ENCODE peak calls at places on chromosomes 16 and 17, in five cellular contexts. P is OCI-LY7, U is left ventricle myocardium inferior, T is upper lobe of right lung, G is fibroblast of lung. A is an unnamed sample.

GRCh38 chr17:28282596-28282995 is 36.4 kb upstream of the TMEM97 start:
- DNase-seq in P (no peak), U (no peak), T (no peak), G (peak), A (no peak)

GRCh38 chr17:28008526-28008925 is 34.0 kb upstream of the NLK start:
- DNase-seq in P (peak), U (peak), T (no peak), G (peak), A (no peak)

GRCh38 chr16:27762441-27762840 is 212.5 kb downstream of the KATNIP start:
- DNase-seq in P (no peak), U (no peak), T (no peak), G (peak), A (no peak)

GRCh38 chr17:57068222-57068658 is 16.8 kb upstream of the AKAP1 start:
- DNase-seq in P (peak), U (no peak), T (no peak), G (no peak), A (no peak)

GRCh38 chr16:760498-761343 is at the start of gene MSLN:
- DNase-seq in P (no peak), U (no peak), T (peak), G (peak), A (no peak)

GRCh38 chr16:77344306-77344705 is 90.5 kb downstream of the ADAMTS18 start:
- DNase-seq in P (no peak), U (no peak), T (no peak), G (peak), A (no peak)

GRCh38 chr16:29877266-29877961 is 14.4 kb upstream of the CDIPT start:
- DNase-seq in P (peak), U (no peak), T (peak), G (peak), A (no peak)

GRCh38 chr16:57629516-57630401 is 1.3 kb downstream of the ADGRG1 start:
- DNase-seq in P (no peak), U (no peak), T (no peak), G (no peak), A (no peak)

GRCh38 chr16:57667526-57668258 is 414 bp upstream of the ADGRG3 start:
- DNase-seq in P (no peak), U (peak), T (peak), G (no peak), A (no peak)

GRCh38 chr16:1979271-1980025 is 1.8 kb downstream of the NOXO1 start:
- DNase-seq in P (no peak), U (no peak), T (peak), G (no peak), A (no peak)

GRCh38 chr16:35506018-35506897 is 2046.8 kb downstream of the TP53TG3F start:
- DNase-seq in P (no peak), U (no peak), T (no peak), G (no peak), A (no peak)

GRCh38 chr16:65904361-65904760 is 462.1 kb upstream of the CDH5 start:
- DNase-seq in P (no peak), U (no peak), T (no peak), G (no peak), A (no peak)

GRCh38 chr16:15919331-15919730 is 30.1 kb upstream of the ABCC1 start:
- DNase-seq in P (no peak), U (no peak), T (no peak), G (no peak), A (no peak)

GRCh38 chr16:53058441-53058840 is 3.6 kb downstream of the CHD9 start:
- DNase-seq in P (peak), U (no peak), T (no peak), G (no peak), A (peak)

GRCh38 chr16:50697881-50698767 is 4.7 kb downstream of the NOD2 start:
- DNase-seq in P (no peak), U (no peak), T (no peak), G (peak), A (peak)

GRCh38 chr17:82879241-82879640 is 39.4 kb upstream of the ZNF750 start:
- DNase-seq in P (no peak), U (peak), T (no peak), G (no peak), A (no peak)

GRCh38 chr16:66300501-66300900 is 66.0 kb upstream of the CDH5 start:
- DNase-seq in P (no peak), U (no peak), T (no peak), G (no peak), A (no peak)

GRCh38 chr17:75440738-75441448 is 15.5 kb upstream of the TMEM94 start:
- DNase-seq in P (no peak), U (no peak), T (no peak), G (peak), A (no peak)

GRCh38 chr16:17116595-17117322 is 354.0 kb downstream of the XYLT1 start:
- DNase-seq in P (no peak), U (no peak), T (no peak), G (no peak), A (no peak)

GRCh38 chr16:72908362-72908838 is 139.5 kb downstream of the ZFHX3 start:
- DNase-seq in P (no peak), U (no peak), T (no peak), G (no peak), A (peak)

GRCh38 chr16:46607529-46607928 is 13.7 kb downstream of the SHCBP1 start:
- DNase-seq in P (peak), U (no peak), T (no peak), G (peak), A (no peak)

GRCh38 chr16:87621976-87622713 is 19.8 kb downstream of the JPH3 start:
- DNase-seq in P (no peak), U (no peak), T (no peak), G (no peak), A (no peak)

GRCh38 chr16:53849585-53849984 is 145.6 kb downstream of the FTO start:
- DNase-seq in P (peak), U (no peak), T (no peak), G (no peak), A (no peak)

GRCh38 chr17:27446569-27447301 is 9.5 kb upstream of the KSR1 start:
- DNase-seq in P (no peak), U (no peak), T (no peak), G (peak), A (no peak)

GRCh38 chr16:86975445-86975844 is 341.7 kb downstream of the C16orf95 start:
- DNase-seq in P (peak), U (no peak), T (peak), G (peak), A (no peak)

GRCh38 chr17:75783803-75784472 is 668 bp upstream of the UNK start:
- DNase-seq in P (peak), U (no peak), T (peak), G (no peak), A (peak)

GRCh38 chr17:68441064-68441770 is 16.1 kb downstream of the WIPI1 start:
- DNase-seq in P (peak), U (no peak), T (no peak), G (no peak), A (no peak)

GRCh38 chr16:53741546-53741945 is 37.6 kb downstream of the FTO start:
- DNase-seq in P (no peak), U (no peak), T (no peak), G (peak), A (no peak)

GRCh38 chr16:72094266-72094610 is 591 bp downstream of the DHX38 start:
- DNase-seq in P (peak), U (no peak), T (no peak), G (peak), A (no peak)

GRCh38 chr16:65375651-65376050 is 253.8 kb upstream of the CDH11 start:
- DNase-seq in P (no peak), U (no peak), T (no peak), G (peak), A (no peak)

GRCh38 chr16:2792945-2793344 is 5.3 kb upstream of the PRSS41 start:
- DNase-seq in P (no peak), U (no peak), T (no peak), G (no peak), A (no peak)

GRCh38 chr17:17712268-17712924 is 31.1 kb downstream of the RAI1 start:
- DNase-seq in P (no peak), U (no peak), T (no peak), G (peak), A (no peak)

GRCh38 chr17:47265983-47266541 is 12.4 kb downstream of the ITGB3 start:
- DNase-seq in P (no peak), U (no peak), T (no peak), G (peak), A (no peak)

GRCh38 chr17:49460401-49460800 is 34.7 kb upstream of the NGFR start:
- DNase-seq in P (no peak), U (no peak), T (no peak), G (no peak), A (no peak)

GRCh38 chr17:49457564-49458535 is 37.2 kb upstream of the NGFR start:
- DNase-seq in P (no peak), U (no peak), T (no peak), G (no peak), A (no peak)

GRCh38 chr17:49461580-49461979 is 33.5 kb upstream of the NGFR start:
- DNase-seq in P (no peak), U (no peak), T (no peak), G (no peak), A (no peak)

GRCh38 chr17:49456172-49456965 is 38.7 kb upstream of the NGFR start:
- DNase-seq in P (no peak), U (no peak), T (no peak), G (peak), A (no peak)

GRCh38 chr17:49459401-49459984 is 35.6 kb upstream of the NGFR start:
- DNase-seq in P (no peak), U (no peak), T (no peak), G (no peak), A (no peak)
- TF ChIP-seq CTCF in P (peak), U (no peak), T (no peak), G (no peak), A (no peak)

GRCh38 chr16:79298476-79299153 is 301.9 kb downstream of the MAF start:
- DNase-seq in P (no peak), U (no peak), T (no peak), G (no peak), A (no peak)
- H3K4me3 ChIP-seq in P (no peak), U (no peak), T (no peak), G (no peak), A (no peak)

DNA sequence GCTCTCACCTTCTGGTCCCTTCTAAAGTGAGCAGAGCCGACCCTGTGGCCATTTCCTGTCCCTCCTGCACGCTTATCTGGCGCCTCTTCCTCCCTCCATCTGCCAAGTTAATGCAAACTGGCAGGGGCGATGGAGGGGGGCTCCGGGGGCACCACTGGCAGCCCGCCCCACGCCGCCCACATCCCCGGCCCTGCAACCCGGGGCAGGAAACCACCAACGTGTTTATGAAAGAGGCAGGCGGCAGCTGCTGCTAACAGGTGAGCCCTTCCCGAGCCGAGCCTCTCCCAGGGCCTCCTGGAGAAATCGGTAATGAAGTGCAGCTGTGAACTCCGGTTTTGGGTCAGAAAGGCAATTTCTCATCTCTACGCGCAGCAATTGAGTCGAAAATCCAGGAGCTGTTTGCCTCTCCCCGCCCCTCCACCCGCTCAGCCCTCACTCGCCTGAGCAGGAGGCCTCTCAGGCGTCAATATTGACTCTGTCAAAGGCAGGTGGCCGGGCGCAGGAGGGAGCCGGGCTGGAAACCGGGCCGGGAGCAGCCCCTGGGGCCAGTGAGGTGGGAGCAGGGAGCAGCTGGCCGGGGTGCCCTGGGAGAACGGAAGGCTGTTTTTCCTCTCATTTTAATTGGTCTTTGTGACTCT is 164.4 kb upstream of the GSE1 start:
- DNase-seq in P (peak), U (no peak), T (peak), G (no peak), A (no peak)
- H3K27ac ChIP-seq in P (peak), U (no peak), T (no peak), G (no peak), A (peak)

GRCh38 chr17:79796570-79797491 is at the start of gene CBX8:
- DNase-seq in P (peak), U (peak), T (peak), G (peak), A (peak)
- TF ChIP-seq CTCF in P (no peak), U (peak), T (peak), G (no peak), A (peak)

GRCh38 chr17:81120695-81121621 is 44.3 kb upstream of the PVALEF start:
- DNase-seq in P (no peak), U (no peak), T (no peak), G (no peak), A (no peak)

GRCh38 chr17:81121841-81122733 is 43.2 kb upstream of the PVALEF start:
- DNase-seq in P (no peak), U (no peak), T (no peak), G (no peak), A (no peak)

GRCh38 chr17:81118308-81119221 is 46.7 kb upstream of the PVALEF start:
- DNase-seq in P (no peak), U (no peak), T (no peak), G (no peak), A (no peak)

GRCh38 chr17:81119223-81120148 is 45.8 kb upstream of the PVALEF start:
- DNase-seq in P (peak), U (peak), T (peak), G (peak), A (peak)

GRCh38 chr17:81120149-81120484 is 45.2 kb upstream of the PVALEF start:
- DNase-seq in P (no peak), U (no peak), T (no peak), G (no peak), A (no peak)
- H3K4me3 ChIP-seq in P (no peak), U (peak), T (no peak), G (no peak), A (no peak)

GRCh38 chr17:64494121-64494520 is 2.7 kb downstream of the POLG2 start:
- DNase-seq in P (no peak), U (no peak), T (no peak), G (no peak), A (no peak)

GRCh38 chr17:64497565-64498035 is 746 bp upstream of the POLG2 start:
- DNase-seq in P (no peak), U (no peak), T (no peak), G (no peak), A (no peak)

GRCh38 chr17:64496348-64496785 is 487 bp downstream of the POLG2 start:
- DNase-seq in P (peak), U (no peak), T (no peak), G (no peak), A (no peak)

GRCh38 chr17:64498308-64499203 is 1.7 kb upstream of the POLG2 start:
- DNase-seq in P (no peak), U (no peak), T (no peak), G (no peak), A (no peak)

DNA sequence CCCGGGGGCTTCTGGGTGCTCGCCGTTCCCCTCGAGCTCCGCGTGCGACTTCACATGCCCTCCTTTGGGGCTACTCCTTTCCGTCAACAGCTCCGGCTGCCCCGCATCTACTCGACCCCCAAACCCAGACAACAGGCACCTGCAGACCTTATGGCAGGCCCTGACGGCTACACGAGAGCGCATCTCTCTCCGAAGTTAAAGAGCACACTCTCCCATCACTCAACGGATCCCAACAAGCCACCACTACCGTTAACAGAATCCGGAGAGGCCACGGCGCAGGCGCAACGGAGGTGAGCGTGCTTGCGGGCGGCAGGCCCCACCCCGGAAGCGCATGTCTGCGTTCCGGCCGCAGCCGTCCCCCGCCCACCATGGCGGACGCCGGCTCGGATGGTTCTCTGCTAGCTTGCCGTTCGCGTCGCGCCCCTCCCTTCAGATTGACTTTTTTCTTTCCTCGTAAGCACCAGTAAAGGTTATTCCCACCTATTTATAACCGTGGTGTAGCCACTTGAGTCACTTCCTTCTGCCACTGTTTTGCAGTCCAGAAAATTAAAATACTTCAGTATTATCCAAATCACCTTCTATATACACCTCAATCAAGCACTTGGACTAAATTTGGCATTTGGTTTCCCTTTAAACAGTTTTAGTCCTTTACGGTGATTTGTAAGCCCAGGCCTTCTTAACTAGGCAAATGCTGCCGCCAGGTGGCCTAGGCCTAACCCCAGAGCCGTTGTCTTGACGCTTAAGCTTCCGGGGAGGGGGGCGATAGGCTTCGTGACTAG is at the start of gene POLG2:
- DNase-seq in P (peak), U (peak), T (peak), G (peak), A (peak)
- H3K27ac ChIP-seq in P (peak), U (peak), T (peak), G (peak), A (peak)

GRCh38 chr17:32285770-32286517 is 20.3 kb downstream of the RHBDL3 start:
- DNase-seq in P (no peak), U (no peak), T (no peak), G (no peak), A (no peak)
- TF ChIP-seq CTCF in P (no peak), U (no peak), T (no peak), G (no peak), A (no peak)

A was measured in gastrocnemius medialis.